ENCODE peak calls at places on chromosome 2, in seven cellular contexts. E, I, R, K, U, L and J are unnamed samples.

GRCh38 chr2:63058742-63059433 is 8.3 kb downstream of the OTX1 start:
- DNase-seq in E (no peak), U (no peak), K (peak), I (no peak), L (no peak), R (peak), J (no peak)

GRCh38 chr2:226589043-226589442 is 210.6 kb downstream of the IRS1 start:
- DNase-seq in R (no peak), I (no peak), E (no peak), U (no peak), K (no peak), L (no peak), J (no peak)

GRCh38 chr2:23414876-23415275 is 29.9 kb downstream of the KLHL29 start:
- DNase-seq in U (no peak), R (no peak), I (no peak), L (peak), E (peak), K (no peak), J (no peak)

GRCh38 chr2:176089843-176090395 is 2.6 kb upstream of the HOXD13 start:
- DNase-seq in I (no peak), U (no peak), E (no peak), L (no peak), R (no peak), K (no peak), J (no peak)

GRCh38 chr2:164655750-164656149 is 34.5 kb upstream of the GRB14 start:
- DNase-seq in R (no peak), K (no peak), U (no peak), L (peak), I (no peak), E (no peak), J (no peak)

GRCh38 chr2:36370281-36370680 is 14.7 kb downstream of the CRIM1 start:
- DNase-seq in R (no peak), L (no peak), I (no peak), U (no peak), E (no peak), K (no peak), J (no peak)

GRCh38 chr2:7430421-7430868 is 513.2 kb downstream of the RNF144A start:
- DNase-seq in K (no peak), E (no peak), I (no peak), R (no peak), L (no peak), U (no peak), J (no peak)

GRCh38 chr2:85953476-85953875 is 64.7 kb upstream of the ST3GAL5 start:
- DNase-seq in E (peak), I (no peak), R (no peak), U (no peak), L (no peak), K (no peak), J (no peak)

GRCh38 chr2:240339411-240340360 is 95.8 kb upstream of the GPC1 start:
- DNase-seq in L (no peak), K (no peak), I (no peak), E (no peak), R (no peak), U (peak), J (no peak)

GRCh38 chr2:120306091-120306490 is 39.8 kb upstream of the INHBB start:
- DNase-seq in L (no peak), R (no peak), U (no peak), I (no peak), E (no peak), K (no peak), J (no peak)

GRCh38 chr2:102888514-102888913 is 126.7 kb downstream of the TMEM182 start:
- DNase-seq in E (no peak), K (no peak), I (no peak), U (no peak), R (no peak), L (no peak), J (no peak)

GRCh38 chr2:133062174-133062573 is 392.2 kb upstream of the LYPD1 start:
- DNase-seq in U (no peak), L (no peak), K (no peak), I (no peak), R (no peak), E (peak), J (no peak)

GRCh38 chr2:7905756-7906155 is 776.1 kb upstream of the ID2 start:
- DNase-seq in L (no peak), U (no peak), I (no peak), E (no peak), K (no peak), R (no peak), J (no peak)

GRCh38 chr2:105378276-105378840 is 20.5 kb downstream of the FHL2 start:
- DNase-seq in E (no peak), K (no peak), U (no peak), L (no peak), I (no peak), R (no peak), J (no peak)

GRCh38 chr2:218286570-218287459 is 5.5 kb downstream of the TMBIM1 start:
- DNase-seq in R (peak), I (peak), L (peak), K (no peak), E (peak), U (peak), J (peak)

GRCh38 chr2:153388246-153388645 is 90.3 kb downstream of the RPRM start:
- DNase-seq in K (no peak), R (no peak), U (no peak), E (no peak), I (no peak), L (no peak), J (no peak)

GRCh38 chr2:154568413-154568812 is 130.1 kb upstream of the KCNJ3 start:
- DNase-seq in U (no peak), K (no peak), L (no peak), I (no peak), E (no peak), R (no peak), J (no peak)

GRCh38 chr2:128395640-128396499 is 77.2 kb upstream of the HS6ST1 start:
- DNase-seq in I (no peak), R (no peak), L (no peak), U (peak), E (peak), K (no peak), J (no peak)

GRCh38 chr2:72893594-72894319 is 6.5 kb downstream of the SPR start:
- DNase-seq in L (peak), K (peak), U (no peak), R (peak), I (no peak), E (peak), J (peak)

GRCh38 chr2:240227538-240228428 is 87.3 kb upstream of the OTOS start:
- DNase-seq in E (no peak), L (no peak), U (peak), I (peak), R (peak), K (no peak), J (peak)

GRCh38 chr2:151315381-151315903 is 26.0 kb upstream of the NMI start:
- DNase-seq in U (no peak), L (no peak), E (peak), R (no peak), K (no peak), I (peak), J (no peak)

GRCh38 chr2:241672243-241673188 is 14.1 kb downstream of the DTYMK start:
- DNase-seq in I (no peak), U (no peak), L (no peak), E (no peak), R (no peak), K (peak), J (no peak)

GRCh38 chr2:167052825-167053224 is 164.5 kb downstream of the XIRP2 start:
- DNase-seq in U (no peak), I (no peak), L (no peak), E (peak), K (no peak), R (no peak), J (no peak)

GRCh38 chr2:183038341-183039300 is at the start of gene NCKAP1:
- DNase-seq in I (peak), E (peak), U (peak), K (peak), R (peak), L (peak), J (peak)

GRCh38 chr2:230909841-230910545 is 15.0 kb downstream of the GPR55 start:
- DNase-seq in U (no peak), L (no peak), I (no peak), E (no peak), K (no peak), R (no peak), J (no peak)

GRCh38 chr2:2325538-2325937 is 5.5 kb downstream of the MYT1L start:
- DNase-seq in E (no peak), U (no peak), I (no peak), L (no peak), K (no peak), R (no peak), J (no peak)

GRCh38 chr2:74553892-74554820 is at the start of the genes DOK1 and LOXL3:
- DNase-seq in L (peak), R (peak), I (peak), U (peak), K (peak), E (peak), J (peak)

GRCh38 chr2:187994464-187995331 is 297.0 kb upstream of the GULP1 start:
- DNase-seq in R (no peak), L (no peak), E (peak), U (no peak), I (no peak), K (no peak), J (no peak)

GRCh38 chr2:15560404-15560987 is 638 bp downstream of the NBAS start:
- DNase-seq in K (no peak), R (peak), I (no peak), E (peak), U (no peak), L (peak), J (peak)

DNA sequence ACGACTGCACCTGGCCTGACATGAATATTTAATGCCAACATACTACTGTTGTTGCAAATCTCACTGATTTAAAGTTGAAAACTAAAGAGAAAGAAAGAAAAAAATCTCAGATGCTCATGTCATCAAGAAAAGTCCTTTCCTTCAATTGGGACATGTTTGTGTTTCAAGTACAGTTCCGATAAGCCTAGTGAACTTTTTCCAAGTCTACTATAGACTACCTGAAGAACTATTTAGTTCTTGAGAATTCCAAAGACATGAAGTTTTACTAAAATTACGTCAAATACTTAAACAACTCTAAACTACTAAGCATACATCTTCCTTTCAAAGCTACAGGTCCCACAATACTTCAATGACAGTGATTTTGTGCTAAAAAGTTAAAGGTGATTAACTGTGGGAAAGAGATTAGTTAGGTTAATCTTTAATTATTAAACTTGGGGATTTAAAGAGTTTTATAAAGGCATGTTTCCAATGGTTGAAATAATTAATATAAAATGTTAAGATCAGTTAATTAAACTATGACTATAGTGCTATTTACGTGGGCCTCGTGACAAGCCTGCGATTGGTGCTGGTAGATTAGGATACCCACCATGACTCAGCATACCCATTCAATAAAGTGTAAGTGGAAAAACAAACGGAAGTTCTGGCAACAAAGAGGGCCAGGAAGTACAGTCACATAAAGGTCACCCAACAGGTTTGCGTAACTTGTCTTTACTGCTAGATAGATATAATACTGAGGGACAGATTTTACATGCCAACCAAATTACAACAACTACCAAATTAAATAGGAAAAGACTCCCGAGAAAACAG is 55.5 kb downstream of the SEPTIN10 start:
- DNase-seq in R (peak), E (peak), U (peak), L (peak), I (no peak), K (no peak), J (no peak)
- TF ChIP-seq POLR2A in R (no peak), E (no peak), U (no peak), L (no peak), I (no peak), K (no peak), J (no peak)

GRCh38 chr2:208568203-208568602 is 161.6 kb downstream of the PTH2R start:
- DNase-seq in E (no peak), I (no peak), U (no peak), L (no peak), K (no peak), R (no peak), J (no peak)

GRCh38 chr2:208570066-208570465 is 163.5 kb downstream of the PTH2R start:
- DNase-seq in L (no peak), K (no peak), U (no peak), E (no peak), R (no peak), I (no peak), J (no peak)

GRCh38 chr2:208573559-208573958 is 167.0 kb downstream of the PTH2R start:
- DNase-seq in E (no peak), K (no peak), U (no peak), I (no peak), R (no peak), L (no peak), J (no peak)

GRCh38 chr2:208570851-208571763 is 164.5 kb downstream of the PTH2R start:
- DNase-seq in R (no peak), E (no peak), K (no peak), I (no peak), L (no peak), U (no peak), J (no peak)

GRCh38 chr2:208571764-208572131 is 165.2 kb downstream of the PTH2R start:
- DNase-seq in I (no peak), R (no peak), L (no peak), K (no peak), U (no peak), E (no peak), J (no peak)
- H3K27ac ChIP-seq in I (no peak), R (no peak), L (no peak), K (no peak), U (no peak), E (no peak), J (no peak)

DNA sequence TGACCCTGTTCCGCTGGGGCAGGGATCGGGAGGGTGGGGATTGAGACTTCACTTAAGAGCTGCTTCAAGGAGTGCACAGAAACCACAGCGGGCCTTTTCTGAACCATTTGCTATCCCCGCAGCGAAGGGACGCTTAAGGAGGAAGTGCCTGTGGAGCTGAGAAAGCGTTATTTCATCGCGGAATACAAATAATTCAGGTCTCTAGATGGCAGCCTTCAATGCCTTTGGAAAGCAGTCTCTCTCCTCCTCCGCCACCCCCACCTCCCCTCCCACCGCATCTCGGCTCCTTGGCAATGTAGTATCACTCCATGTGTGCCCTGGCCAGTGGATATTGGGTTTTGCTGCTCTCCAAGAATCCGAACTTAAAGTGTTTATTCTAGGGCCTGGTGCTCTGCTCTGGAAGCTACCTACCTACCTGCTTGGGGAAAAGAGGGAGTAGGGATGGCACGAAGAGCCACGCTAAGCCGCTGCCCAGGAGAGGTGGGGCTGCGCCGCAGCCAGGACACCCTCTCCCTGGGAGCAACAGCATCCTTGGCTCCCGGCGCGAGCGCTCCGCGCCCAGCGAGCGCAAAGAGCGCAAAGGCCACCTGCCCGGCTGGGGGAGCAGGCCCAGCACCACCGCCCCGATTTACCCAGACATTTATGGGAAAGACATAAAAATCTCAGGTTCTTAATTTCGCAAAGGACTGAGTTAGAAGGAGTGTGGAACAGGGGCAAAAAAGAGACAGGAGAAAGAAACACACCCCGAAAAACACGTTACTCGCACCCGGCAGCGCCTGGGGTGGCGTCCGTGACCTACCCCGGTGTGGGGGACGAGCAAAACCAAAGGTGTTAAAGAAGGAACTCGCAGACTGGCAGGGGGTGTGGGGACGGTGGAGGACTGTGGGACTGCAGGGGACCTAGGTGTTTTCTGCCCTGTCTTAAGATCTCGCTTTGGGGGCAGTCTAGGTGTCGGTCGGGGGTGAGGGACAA is 1.1 kb downstream of the SPHKAP start:
- DNase-seq in K (peak), U (no peak), I (peak), R (no peak), E (no peak), L (peak), J (no peak)
- H3K4me3 ChIP-seq in K (no peak), U (no peak), I (peak), R (no peak), E (no peak), L (peak), J (no peak)

GRCh38 chr2:144479138-144479537 is 40.8 kb downstream of the ZEB2 start:
- DNase-seq in I (no peak), U (no peak), K (no peak), L (no peak), E (peak), R (no peak), J (no peak)
- TF ChIP-seq POLR2A in I (no peak), U (no peak), K (no peak), L (no peak), E (no peak), R (no peak), J (no peak)

GRCh38 chr2:168215813-168216212 is 31.6 kb downstream of the STK39 start:
- DNase-seq in L (no peak), U (no peak), E (peak), K (no peak), I (no peak), R (no peak), J (no peak)
- H3K27ac ChIP-seq in L (no peak), U (no peak), E (no peak), K (no peak), I (no peak), R (no peak), J (no peak)

DNA sequence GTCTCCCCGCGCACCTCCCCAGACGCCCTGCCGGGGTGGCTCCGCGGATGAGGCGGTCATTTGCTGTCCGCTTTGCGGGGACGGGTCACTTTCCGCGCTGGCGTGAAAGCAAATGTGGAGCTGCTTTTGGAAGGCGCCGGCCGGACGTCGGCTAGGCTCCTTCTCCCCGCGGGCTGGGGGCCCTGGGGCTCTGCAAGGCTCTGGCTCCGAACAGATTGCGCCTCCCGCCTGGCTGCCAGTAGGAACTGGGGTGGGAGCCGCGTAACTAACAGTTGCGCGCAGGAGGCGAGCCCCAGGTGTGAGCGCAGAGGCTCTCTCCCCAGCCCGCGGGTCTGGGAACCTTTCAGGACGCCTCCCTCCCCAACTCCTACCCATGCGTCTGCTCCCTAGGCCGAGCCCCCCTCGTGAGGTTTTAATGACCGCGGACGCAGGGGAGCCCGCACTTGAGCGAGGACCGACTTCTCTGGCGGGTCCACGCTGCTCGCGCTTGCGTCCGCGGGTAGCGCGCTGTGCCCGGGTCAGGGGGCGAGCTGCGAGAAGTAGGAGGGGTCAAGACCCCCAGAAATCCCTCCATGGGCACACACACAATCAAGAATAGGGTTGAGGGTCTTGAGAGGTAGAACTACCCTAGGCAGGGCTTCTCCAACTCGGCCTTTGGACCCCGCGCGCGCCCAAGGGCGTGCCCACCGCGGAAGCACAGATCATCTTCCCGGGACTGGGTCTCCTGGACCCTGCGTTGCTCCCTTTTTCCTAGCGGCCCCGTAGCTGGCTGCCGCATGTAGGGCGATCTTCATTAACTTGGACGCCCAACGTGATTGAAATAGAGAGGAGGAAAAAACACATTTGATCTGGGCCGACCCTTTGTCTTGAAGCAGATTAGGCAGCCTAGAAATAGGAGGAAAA is 146.8 kb downstream of the MEIS1 start:
- DNase-seq in I (no peak), U (no peak), K (peak), E (peak), L (no peak), R (peak), J (no peak)
- H3K4me3 ChIP-seq in I (no peak), U (peak), K (peak), E (peak), L (no peak), R (no peak), J (no peak)

DNA sequence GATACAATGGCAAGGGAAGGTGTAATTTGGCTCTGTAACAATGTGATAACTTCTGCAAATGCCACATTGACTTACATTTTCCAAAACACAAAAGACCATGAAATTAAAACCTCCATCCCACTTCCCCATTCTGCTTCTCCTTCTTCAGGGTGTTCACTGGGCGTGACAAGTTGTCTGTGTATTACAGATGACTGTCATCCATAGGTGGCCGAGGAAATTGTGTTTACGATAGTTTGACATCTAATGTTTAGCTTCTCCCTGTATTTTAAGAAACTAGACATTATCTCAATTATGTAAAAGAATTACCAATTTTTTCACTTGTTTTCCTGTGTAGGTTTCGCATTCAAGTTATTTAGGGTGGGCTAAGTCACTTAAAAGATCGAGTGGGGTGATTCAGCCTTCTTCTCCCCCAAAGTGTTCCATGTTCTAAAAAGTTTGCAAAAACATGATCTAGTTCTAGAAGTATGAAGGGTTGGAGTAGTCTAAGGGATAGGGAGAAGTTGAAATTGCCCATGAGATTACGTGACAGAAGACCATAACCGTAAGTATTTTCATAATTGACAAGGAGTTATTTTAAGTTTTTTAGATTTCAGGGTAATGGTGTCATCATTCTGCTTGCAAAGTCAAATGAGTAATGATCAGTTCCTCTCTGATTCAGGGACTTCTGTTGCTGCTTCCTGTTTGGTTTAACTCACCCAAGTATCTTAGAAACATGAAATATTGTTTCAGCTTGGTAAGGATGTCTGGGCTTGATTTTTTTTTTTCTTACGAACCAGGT is 25.2 kb upstream of the CYTIP start:
- DNase-seq in I (no peak), K (no peak), E (peak), L (no peak), U (no peak), R (no peak), J (no peak)
- TF ChIP-seq POLR2A in I (no peak), K (no peak), E (no peak), L (no peak), U (no peak), R (no peak), J (no peak)